ENCODE peak calls at places on chromosomes 11 and 22, in five cellular contexts. R is NB4, M is heart right ventricle, J is aorta, Y is small intestine. E is an unnamed sample.
A peak's percentile ranks its signal among the peaks of the same experiment; 100 is the strongest.

GRCh38 chr11:107928767-107929507 is 689 bp downstream of the RAB39A start:
- DNase-seq in R (peak; percentile 9), M (no peak), J (peak; percentile 56), Y (peak; percentile 7), E (peak; percentile 27)

GRCh38 chr22:25348391-25348790 is 129.0 kb downstream of the CRYBB2 start:
- DNase-seq in R (no peak), M (no peak), J (no peak), Y (no peak), E (no peak)

GRCh38 chr11:94742645-94743044 is 25.5 kb upstream of the AMOTL1 start:
- DNase-seq in R (no peak), M (no peak), J (no peak), Y (no peak), E (no peak)

GRCh38 chr11:129968611-129969419 is 33.8 kb downstream of the PRDM10 start:
- DNase-seq in R (peak; percentile 77), M (no peak), J (no peak), Y (no peak), E (no peak)

GRCh38 chr22:37363593-37363992 is 63.7 kb downstream of the ELFN2 start:
- DNase-seq in R (no peak), M (no peak), J (no peak), Y (no peak), E (no peak)

GRCh38 chr11:120527111-120527748 is 15.7 kb downstream of the GRIK4 start:
- DNase-seq in R (no peak), M (no peak), J (peak; percentile 59), Y (no peak), E (no peak)

GRCh38 chr11:128763224-128763623 is 69.4 kb downstream of the FLI1 start:
- DNase-seq in R (no peak), M (no peak), J (no peak), Y (no peak), E (no peak)

GRCh38 chr11:92401507-92401906 is 176.9 kb downstream of the FAT3 start:
- DNase-seq in R (no peak), M (no peak), J (no peak), Y (no peak), E (no peak)

GRCh38 chr11:64757549-64758329 is 2.0 kb downstream of the PYGM start:
- DNase-seq in R (no peak), M (no peak), J (peak; percentile 48), Y (no peak), E (no peak)

GRCh38 chr22:27347951-27348350 is 453.6 kb downstream of the MN1 start:
- DNase-seq in R (no peak), M (no peak), J (no peak), Y (no peak), E (no peak)

GRCh38 chr11:134361661-134362060 is 29.9 kb downstream of the GLB1L2 start:
- DNase-seq in R (no peak), M (no peak), J (peak; percentile 35), Y (no peak), E (no peak)

GRCh38 chr11:85137597-85137996 is 489.5 kb downstream of the DLG2 start:
- DNase-seq in R (no peak), M (no peak), J (no peak), Y (no peak), E (no peak)

GRCh38 chr22:32764330-32765116 is 37.0 kb upstream of the TIMP3 start:
- DNase-seq in R (peak; percentile 77), M (peak; percentile 65), J (peak; percentile 73), Y (no peak), E (peak; percentile 38)

GRCh38 chr22:30266445-30267381 is at the start of gene OSM:
- DNase-seq in R (peak; percentile 92), M (peak; percentile 70), J (peak; percentile 89), Y (no peak), E (peak; percentile 53)

GRCh38 chr11:86484164-86484794 is 109.6 kb downstream of the CCDC81 start:
- DNase-seq in R (no peak), M (no peak), J (peak; percentile 82), Y (no peak), E (no peak)

GRCh38 chr11:116693206-116694016 is 79.4 kb downstream of the BUD13 start:
- DNase-seq in R (no peak), M (no peak), J (no peak), Y (peak; percentile 92), E (peak; percentile 69)

GRCh38 chr11:86676533-86677154 is 4.2 kb upstream of the ME3 start:
- DNase-seq in R (peak; percentile 48), M (no peak), J (no peak), Y (peak; percentile 33), E (no peak)

GRCh38 chr11:123261345-123262106 is 66.5 kb upstream of the CLMP start:
- DNase-seq in R (peak; percentile 78), M (peak; percentile 85), J (peak; percentile 83), Y (peak; percentile 75), E (peak; percentile 87)

GRCh38 chr22:50447576-50448551 is 27.0 kb downstream of the SBF1 start:
- DNase-seq in R (no peak), M (no peak), J (no peak), Y (no peak), E (no peak)

GRCh38 chr11:30788849-30789248 is 202.7 kb upstream of the MPPED2 start:
- DNase-seq in R (peak; percentile 15), M (no peak), J (no peak), Y (no peak), E (no peak)

GRCh38 chr11:125346565-125347260 is 149.4 kb downstream of the FEZ1 start:
- DNase-seq in R (no peak), M (no peak), J (no peak), Y (no peak), E (no peak)

GRCh38 chr11:125347261-125347585 is 148.8 kb downstream of the FEZ1 start:
- DNase-seq in R (no peak), M (no peak), J (no peak), Y (no peak), E (no peak)

GRCh38 chr11:125344846-125345705 is 151.0 kb downstream of the FEZ1 start:
- DNase-seq in R (no peak), M (no peak), J (no peak), Y (no peak), E (no peak)

GRCh38 chr11:125343732-125344131 is 152.3 kb downstream of the FEZ1 start:
- DNase-seq in R (no peak), M (no peak), J (no peak), Y (no peak), E (no peak)

DNA sequence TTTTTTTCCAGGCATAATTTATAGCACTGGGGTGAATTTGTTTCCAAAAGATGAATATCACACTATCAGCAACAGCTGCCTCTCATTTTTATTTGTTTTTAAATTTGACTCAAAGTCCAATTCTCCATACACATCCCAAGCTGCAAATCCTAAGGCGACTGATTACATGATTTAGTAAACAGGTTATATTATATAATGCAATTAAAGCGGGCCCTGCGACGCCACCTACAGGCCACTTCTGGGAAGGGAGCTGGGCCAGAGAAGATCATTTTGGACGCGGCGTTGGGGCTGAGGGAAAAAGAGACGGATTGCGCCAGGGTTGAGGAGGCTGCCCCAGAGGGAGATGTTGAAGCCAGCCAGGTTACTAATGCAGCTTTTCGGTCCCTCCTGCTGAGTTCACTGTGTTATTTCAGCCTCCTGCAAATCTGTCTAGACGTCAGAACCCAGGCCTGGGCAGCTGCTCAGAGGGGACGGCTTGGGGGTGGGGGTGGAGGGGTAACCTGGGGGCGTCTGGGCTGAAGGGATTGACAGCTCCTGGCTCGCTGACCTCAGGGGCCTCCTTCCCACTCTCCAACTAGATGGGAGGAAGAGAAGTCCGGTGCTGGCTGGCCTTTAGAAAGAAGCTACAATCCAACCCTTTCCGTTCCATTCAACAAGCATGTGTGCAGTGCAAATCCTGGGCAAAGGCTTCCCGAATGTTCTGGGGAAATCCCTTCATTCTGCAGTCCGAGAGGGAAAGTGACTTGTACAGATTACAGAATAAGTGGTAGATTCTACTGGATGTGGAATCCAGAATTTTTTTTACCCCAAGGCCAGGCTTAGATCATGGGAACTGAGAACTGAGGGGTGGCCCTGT is 150.1 kb downstream of the FEZ1 start:
- DNase-seq in R (peak; percentile 64), M (peak; percentile 81), J (peak; percentile 86), Y (peak; percentile 42), E (peak; percentile 64)
- H3K4me3 ChIP-seq in R (no peak overlapping the region), M (no peak overlapping the region), J (no peak overlapping the region), Y (no peak overlapping the region), E (no peak overlapping the region)

DNA sequence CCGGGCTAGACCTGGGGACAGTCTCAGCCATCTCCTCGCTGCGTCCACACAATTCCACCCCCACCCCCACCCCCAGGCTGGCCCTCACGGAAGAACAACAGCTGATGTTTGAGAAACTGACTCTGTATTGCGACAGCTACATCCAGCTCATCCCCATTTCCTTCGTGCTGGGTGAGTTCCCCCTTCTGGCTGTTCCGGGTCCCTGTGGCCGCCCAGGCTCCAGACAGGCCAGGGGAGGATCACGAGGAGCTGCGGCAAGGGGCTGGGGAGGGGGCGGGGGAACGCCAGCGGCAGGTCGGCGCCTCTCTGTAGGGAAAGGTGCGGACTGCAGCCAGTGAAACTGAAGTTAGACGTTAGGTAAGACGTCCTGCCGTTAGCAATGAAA is 4.9 kb downstream of the BEST1 start:
- DNase-seq in R (peak; percentile 93), M (peak; percentile 62), J (peak; percentile 84), Y (no peak), E (peak; percentile 48)
- H3K4me3 ChIP-seq in R (no peak overlapping the region), M (peak overlapping the region; percentile 45), J (no peak overlapping the region), Y (peak overlapping the region; percentile 36), E (peak overlapping the region; percentile 29)

GRCh38 chr22:24181088-24181995 is at the start of gene SUSD2:
- DNase-seq in R (no peak), M (peak; percentile 61), J (no peak), Y (peak; percentile 88), E (peak; percentile 48)

GRCh38 chr22:24180316-24181087 is 785 bp upstream of the SUSD2 start:
- DNase-seq in R (no peak), M (peak; percentile 22), J (no peak), Y (peak; percentile 11), E (no peak)

GRCh38 chr22:24184057-24184798 is 2.9 kb downstream of the SUSD2 start:
- DNase-seq in R (no peak), M (no peak), J (peak; percentile 43), Y (no peak), E (no peak)

GRCh38 chr22:24183321-24184031 is 2.2 kb downstream of the SUSD2 start:
- DNase-seq in R (no peak), M (no peak), J (peak; percentile 73), Y (no peak), E (no peak)

DNA sequence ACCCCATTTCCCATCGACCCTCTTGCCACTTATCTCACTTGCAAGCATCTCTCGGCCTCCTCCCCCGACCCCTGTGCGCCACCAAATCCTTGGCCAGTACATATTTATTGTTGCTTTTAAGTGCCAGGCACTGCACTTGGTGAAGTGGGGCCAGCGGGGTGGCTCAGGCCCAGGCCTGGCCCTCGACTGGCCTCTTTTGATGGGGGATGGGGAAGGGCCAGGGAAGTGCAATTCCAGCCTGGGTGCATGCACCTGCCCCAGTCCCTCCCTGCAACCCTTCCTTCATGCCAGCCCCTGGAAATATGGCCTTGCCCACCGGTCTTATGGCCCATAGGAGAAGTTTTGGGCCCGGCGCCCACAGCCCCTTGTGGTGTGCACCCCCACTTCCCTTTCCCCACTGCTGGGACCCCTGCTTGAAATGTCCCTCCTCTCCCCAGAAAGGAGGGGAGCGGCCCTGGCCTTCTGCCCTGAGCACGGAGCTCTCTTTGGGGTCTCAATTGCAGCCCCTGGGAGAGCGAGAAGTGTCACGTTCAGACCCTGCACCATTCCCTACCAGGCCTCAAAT is 791 bp downstream of the SUSD2 start:
- DNase-seq in R (no peak), M (no peak), J (peak; percentile 46), Y (no peak), E (no peak)
- H3K4me3 ChIP-seq in R (no peak overlapping the region), M (no peak overlapping the region), J (no peak overlapping the region), Y (no peak overlapping the region), E (no peak overlapping the region)

DNA sequence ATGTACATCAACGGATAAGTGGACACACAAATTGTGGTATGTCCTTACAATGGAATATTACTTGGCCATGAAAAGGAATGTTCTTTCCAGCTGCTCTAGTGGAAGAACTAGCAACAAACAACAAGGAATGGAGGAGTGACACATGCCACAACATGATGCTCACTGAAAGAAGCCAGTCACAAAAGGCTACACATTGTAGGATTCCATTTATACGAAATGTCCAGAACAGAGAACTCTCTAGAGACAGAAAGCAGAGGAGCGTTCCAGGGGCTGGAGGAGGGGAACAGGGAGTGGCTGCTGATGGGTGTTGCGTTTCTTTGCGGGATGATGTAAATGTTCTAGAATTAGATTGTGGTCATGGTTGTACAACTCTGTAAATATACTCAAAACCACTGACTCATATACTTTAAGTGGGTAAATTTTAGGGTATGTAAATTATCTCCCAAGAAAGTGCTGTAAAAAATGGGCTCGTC is 32.4 kb upstream of the PDGFB start:
- DNase-seq in R (no peak), M (no peak), J (no peak), Y (no peak), E (no peak)
- H3K4me3 ChIP-seq in R (no peak overlapping the region), M (no peak overlapping the region), J (no peak overlapping the region), Y (no peak overlapping the region), E (no peak overlapping the region)